ENCODE peak calls at places on chromosomes 2 and 18, in eight cellular contexts. O, R, J, I, S, X, T and W are unnamed samples.
A peak's percentile ranks its signal among the peaks of the same experiment; 100 is the strongest.

GRCh38 chr2:31163011-31163540 is 24.8 kb upstream of the GALNT14 start:
- DNase-seq in O (no peak), I (no peak), S (no peak), X (no peak), T (no peak), J (peak; percentile 11), R (no peak), W (no peak)

GRCh38 chr18:63043516-63043915 is 276.1 kb downstream of the BCL2 start:
- DNase-seq in O (no peak), J (no peak), X (no peak), R (no peak), T (peak; percentile 12), I (no peak), S (no peak), W (no peak)

GRCh38 chr2:105455488-105455991 is 56.7 kb upstream of the FHL2 start:
- DNase-seq in S (peak; percentile 100), I (no peak), J (no peak), R (peak; percentile 99), T (peak; percentile 95), X (no peak), O (peak; percentile 43), W (no peak)

GRCh38 chr2:8009010-8009597 is 672.8 kb upstream of the ID2 start:
- DNase-seq in J (peak; percentile 16), I (no peak), R (no peak), X (no peak), O (peak; percentile 29), T (peak; percentile 53), S (no peak), W (no peak)

GRCh38 chr2:46942143-46942526 is 26.5 kb upstream of the MCFD2 start:
- DNase-seq in T (peak; percentile 54), S (no peak), I (peak; percentile 69), R (no peak), J (no peak), O (no peak), X (no peak), W (peak; percentile 75)

GRCh38 chr2:156338578-156338977 is 6.1 kb upstream of the NR4A2 start:
- DNase-seq in T (no peak), S (no peak), O (no peak), X (no peak), I (no peak), R (no peak), J (no peak), W (no peak)

GRCh38 chr2:185891403-185891802 is 152.8 kb downstream of the FSIP2 start:
- DNase-seq in T (no peak), O (no peak), X (no peak), R (no peak), S (no peak), J (no peak), I (no peak), W (no peak)

GRCh38 chr2:36059684-36060083 is 295.9 kb upstream of the CRIM1 start:
- DNase-seq in R (no peak), S (no peak), X (no peak), J (no peak), T (no peak), O (no peak), I (no peak), W (no peak)

GRCh38 chr2:159744363-159744762 is 32.1 kb downstream of the MARCHF7 start:
- DNase-seq in T (no peak), S (no peak), O (no peak), J (no peak), X (no peak), I (no peak), R (no peak), W (no peak)

GRCh38 chr2:71453404-71454220 is at the start of gene DYSF:
- DNase-seq in T (peak; percentile 37), R (no peak), S (no peak), O (peak; percentile 31), J (peak; percentile 87), X (peak; percentile 59), I (no peak), W (peak; percentile 65)

GRCh38 chr2:211093743-211094303 is 537.4 kb downstream of the CPS1 start:
- DNase-seq in O (no peak), R (no peak), T (no peak), S (no peak), J (no peak), I (no peak), X (no peak), W (no peak)

GRCh38 chr2:71901466-71901865 is 246.2 kb downstream of the CYP26B1 start:
- DNase-seq in X (no peak), S (no peak), R (no peak), T (peak; percentile 12), I (no peak), O (no peak), J (no peak), W (no peak)

GRCh38 chr18:79422022-79422782 is 26.5 kb downstream of the NFATC1 start:
- DNase-seq in T (no peak), O (no peak), J (no peak), S (no peak), X (no peak), I (no peak), R (no peak), W (peak; percentile 59)

GRCh38 chr18:21383031-21383430 is 141.0 kb downstream of the GREB1L start:
- DNase-seq in J (no peak), I (no peak), X (no peak), S (no peak), R (no peak), T (no peak), O (no peak), W (no peak)

GRCh38 chr2:149145314-149146295 is 107.1 kb downstream of the LYPD6B start:
- DNase-seq in R (no peak), J (no peak), O (no peak), T (no peak), I (no peak), X (no peak), S (no peak), W (no peak)

GRCh38 chr18:48828713-48829442 is 121.9 kb downstream of the SMAD7 start:
- DNase-seq in R (no peak), T (no peak), I (no peak), J (peak; percentile 54), X (no peak), S (no peak), O (peak; percentile 51), W (peak; percentile 83)

GRCh38 chr2:96117701-96118588 is 1.6 kb upstream of the ADRA2B start:
- DNase-seq in X (no peak), R (no peak), I (no peak), T (no peak), O (peak; percentile 43), J (no peak), S (no peak), W (no peak)

DNA sequence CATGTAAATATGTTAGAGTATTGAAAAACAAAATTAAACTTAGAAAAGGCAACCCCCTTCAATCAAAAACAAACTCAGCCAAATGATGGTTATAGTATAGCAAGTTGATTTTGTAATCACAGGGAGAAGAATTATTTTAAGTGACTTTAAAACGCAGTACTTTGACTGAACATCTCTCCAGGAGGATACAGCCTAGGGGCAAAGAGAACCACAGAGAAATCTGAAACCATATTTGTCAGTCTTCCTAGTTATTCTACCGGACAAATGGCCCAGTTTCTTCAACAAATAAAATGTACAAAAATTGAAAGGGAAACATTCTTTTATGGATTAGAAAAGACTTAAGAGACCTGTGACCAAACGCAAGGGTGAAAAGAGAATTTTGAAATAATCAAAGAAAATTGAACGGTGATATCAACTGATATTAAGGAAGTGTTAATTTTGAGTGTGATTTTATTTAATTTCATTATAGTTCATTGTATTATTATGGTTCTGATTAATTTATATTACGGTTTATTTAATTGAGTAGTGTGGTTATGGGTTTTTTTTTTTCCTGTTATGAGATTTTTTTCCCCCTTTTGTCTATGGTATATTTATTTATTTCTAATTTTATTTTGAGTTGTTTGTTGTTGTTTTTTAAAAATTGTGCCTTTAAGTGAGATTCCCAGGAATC is 75.3 kb downstream of the HNRNPLL start:
- DNase-seq in R (no peak), S (no peak), I (no peak), O (no peak), X (no peak), J (no peak), T (no peak), W (no peak)
- H3K4me3 ChIP-seq in R (peak overlapping the region; percentile 33), S (peak overlapping the region; percentile 34), I (no peak overlapping the region), O (peak overlapping the region; percentile 48), X (peak overlapping the region; percentile 37), J (peak overlapping the region; percentile 53), T (peak overlapping the region; percentile 77), W (peak overlapping the region; percentile 78)

DNA sequence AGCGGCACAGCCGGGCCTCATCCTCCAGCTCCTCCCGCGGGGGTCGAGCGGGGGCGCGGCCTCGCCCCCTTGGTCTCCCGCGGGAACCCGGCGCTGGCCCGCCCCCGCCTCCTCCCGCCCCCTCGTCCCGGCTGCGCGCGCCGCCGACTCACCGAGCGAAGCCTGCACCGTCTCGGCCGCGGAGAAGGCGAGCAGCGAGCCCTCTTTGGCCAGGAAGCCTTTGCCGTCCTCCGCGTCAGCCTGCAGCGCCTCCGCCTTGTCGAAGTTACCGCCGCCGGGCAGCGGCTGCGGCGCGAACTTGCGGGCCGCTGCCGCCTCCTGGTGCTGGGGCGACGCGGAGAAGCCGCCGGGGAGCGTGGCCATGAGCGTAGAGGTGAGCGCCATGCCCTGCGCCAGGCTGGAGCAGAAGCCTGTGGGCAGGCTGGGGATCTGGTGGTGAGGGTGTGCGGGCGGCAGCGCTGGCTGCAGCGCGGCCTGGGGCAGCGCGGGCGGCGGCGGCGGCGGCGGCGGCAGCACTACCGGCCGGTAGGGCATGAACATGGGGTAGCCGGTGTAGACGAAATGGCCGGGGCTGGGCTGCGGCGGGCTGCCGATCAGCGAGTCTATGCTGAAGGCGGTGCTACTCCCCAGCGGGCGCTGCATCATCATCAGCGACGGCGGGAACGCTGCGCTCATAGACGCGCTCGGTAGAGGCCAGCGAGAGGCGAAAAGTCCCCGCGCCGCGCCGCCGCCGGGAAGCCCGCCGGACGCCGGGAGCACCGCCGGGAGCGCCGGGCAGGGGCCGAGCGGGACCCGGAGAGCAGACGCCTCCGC is 683 bp downstream of the GBX2 start:
- DNase-seq in O (peak; percentile 49), X (peak; percentile 61), J (peak; percentile 73), T (peak; percentile 42), I (no peak), R (no peak), S (no peak), W (peak; percentile 58)
- H3K27me3 ChIP-seq in O (peaks cover 100% of the 10 kb centered on the region), X (peaks cover 71% of the 10 kb centered on the region), J (peaks cover 91% of the 10 kb centered on the region), T (peaks cover 48% of the 10 kb centered on the region), I (peaks cover 14% of the 10 kb centered on the region), R (no peaks in the 10 kb centered on the region), S (peaks cover 89% of the 10 kb centered on the region), W (no peaks in the 10 kb centered on the region)

DNA sequence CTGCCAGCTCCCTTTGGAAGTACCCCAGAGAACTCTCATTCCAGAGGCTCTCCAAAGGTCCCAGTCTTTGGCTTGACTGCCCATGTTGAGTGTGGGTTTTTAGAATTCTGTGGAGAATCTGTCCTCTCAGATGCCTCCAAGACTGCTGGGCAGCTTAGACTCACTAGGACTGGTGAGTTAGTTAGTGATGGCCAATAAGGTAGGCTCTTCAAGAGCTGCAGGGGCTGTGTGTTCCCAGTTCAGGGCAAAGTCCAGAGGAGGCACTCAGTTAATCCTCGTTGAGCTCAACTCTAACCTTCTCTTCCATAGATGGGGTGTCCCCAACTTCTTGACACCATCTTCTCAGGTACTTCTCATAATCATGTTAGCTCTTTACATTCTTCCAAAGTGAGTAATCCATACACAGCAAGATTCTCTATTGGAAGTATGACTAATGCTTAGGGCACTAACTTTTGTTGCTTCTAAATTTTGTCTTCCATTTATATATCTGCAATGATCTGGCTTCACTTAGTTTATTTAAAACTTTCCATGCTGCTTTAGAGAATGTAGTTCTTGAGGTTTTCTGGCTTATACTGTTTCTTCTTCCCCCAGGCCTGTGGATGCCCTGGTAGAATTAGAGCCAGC is 88.9 kb downstream of the POLE4 start:
- DNase-seq in T (peak; percentile 29), X (no peak), R (no peak), J (no peak), S (no peak), O (no peak), I (no peak), W (no peak)
- H3K4me3 ChIP-seq in T (peak overlapping the region; percentile 25), X (no peak overlapping the region), R (no peak overlapping the region), J (no peak overlapping the region), S (no peak overlapping the region), O (no peak overlapping the region), I (no peak overlapping the region), W (no peak overlapping the region)

GRCh38 chr2:222264791-222265320 is 33.9 kb downstream of the PAX3 start:
- DNase-seq in R (no peak), O (no peak), I (no peak), S (no peak), J (no peak), X (no peak), T (no peak), W (no peak)
- H3K27me3 ChIP-seq in R (no peaks in the 10 kb centered on the region), O (peaks cover 61% of the 10 kb centered on the region), I (peaks cover 5% of the 10 kb centered on the region), S (peaks cover 8% of the 10 kb centered on the region), J (peaks cover 9% of the 10 kb centered on the region), X (no peaks in the 10 kb centered on the region), T (peaks cover 20% of the 10 kb centered on the region), W (no peaks in the 10 kb centered on the region)